ENCODE peak calls at places on chromosomes 2 and 18, in five cellular contexts. B is HepG2, S is A549, I is H1, F is GM12878. E is an unnamed sample.
A peak's percentile ranks its signal among the peaks of the same experiment; 100 is the strongest.

GRCh38 chr2:121832372-121832771 is 76.9 kb downstream of the TSN start:
- DNase-seq in I (no peak), F (no peak), S (no peak), B (no peak), E (no peak)

GRCh38 chr18:11902522-11903292 is 5.4 kb downstream of the MPPE1 start:
- DNase-seq in B (no peak), F (no peak), S (no peak), I (no peak), E (peak; percentile 50)

GRCh38 chr2:241703128-241703604 is 1.3 kb downstream of the ING5 start:
- DNase-seq in S (peak; percentile 29), I (no peak), F (no peak), B (no peak), E (no peak)

GRCh38 chr2:2095360-2096093 is 235.5 kb downstream of the MYT1L start:
- DNase-seq in I (no peak), F (no peak), B (no peak), S (no peak), E (no peak)

GRCh38 chr2:220192994-220193753 is 565.7 kb downstream of the SLC4A3 start:
- DNase-seq in B (no peak), S (peak; percentile 59), F (no peak), I (no peak), E (no peak)

GRCh38 chr2:178268435-178268834 is 74.1 kb downstream of the OSBPL6 start:
- DNase-seq in I (no peak), B (no peak), S (no peak), F (no peak), E (no peak)

GRCh38 chr18:74289137-74289536 is 2.6 kb downstream of the CYB5A start:
- DNase-seq in B (no peak), S (no peak), F (no peak), I (no peak), E (no peak)

GRCh38 chr18:72895548-72895947 is 27.8 kb upstream of the NETO1 start:
- DNase-seq in F (no peak), B (no peak), I (no peak), S (no peak), E (no peak)

GRCh38 chr18:10140928-10141327 is 227.1 kb downstream of the VAPA start:
- DNase-seq in I (no peak), B (peak; percentile 85), F (no peak), S (peak; percentile 70), E (no peak)

GRCh38 chr2:71606244-71606643 is 152.9 kb downstream of the DYSF start:
- DNase-seq in I (no peak), S (no peak), F (no peak), B (no peak), E (peak; percentile 36)

GRCh38 chr2:217510790-217511291 is 492.0 kb downstream of the TNS1 start:
- DNase-seq in F (peak; percentile 27), I (peak; percentile 15), S (peak; percentile 85), B (peak; percentile 69), E (peak; percentile 39)

GRCh38 chr2:101546376-101547058 is 71.6 kb upstream of the RFX8 start:
- DNase-seq in B (no peak), F (no peak), I (no peak), S (no peak), E (no peak)

GRCh38 chr2:27765621-27766286 is 5.8 kb upstream of the MRPL33 start:
- DNase-seq in I (no peak), S (peak; percentile 37), F (no peak), B (no peak), E (peak; percentile 67)

GRCh38 chr2:46915281-46915810 is at the start of gene MCFD2:
- DNase-seq in B (no peak), S (no peak), I (no peak), F (no peak), E (peak; percentile 30)

GRCh38 chr18:21815101-21815500 is 74.5 kb downstream of the MIB1 start:
- DNase-seq in I (no peak), F (no peak), B (no peak), S (no peak), E (no peak)

GRCh38 chr2:237698338-237698694 is 70.9 kb downstream of the LRRFIP1 start:
- DNase-seq in F (no peak), B (no peak), S (no peak), I (no peak), E (no peak)

GRCh38 chr18:903703-904102 is 968 bp upstream of the ADCYAP1 start:
- DNase-seq in F (no peak), B (no peak), S (peak; percentile 24), I (no peak), E (peak; percentile 69)

GRCh38 chr2:96917008-96917575 is 47.2 kb upstream of the SEMA4C start:
- DNase-seq in I (no peak), F (no peak), B (no peak), S (no peak), E (no peak)

DNA sequence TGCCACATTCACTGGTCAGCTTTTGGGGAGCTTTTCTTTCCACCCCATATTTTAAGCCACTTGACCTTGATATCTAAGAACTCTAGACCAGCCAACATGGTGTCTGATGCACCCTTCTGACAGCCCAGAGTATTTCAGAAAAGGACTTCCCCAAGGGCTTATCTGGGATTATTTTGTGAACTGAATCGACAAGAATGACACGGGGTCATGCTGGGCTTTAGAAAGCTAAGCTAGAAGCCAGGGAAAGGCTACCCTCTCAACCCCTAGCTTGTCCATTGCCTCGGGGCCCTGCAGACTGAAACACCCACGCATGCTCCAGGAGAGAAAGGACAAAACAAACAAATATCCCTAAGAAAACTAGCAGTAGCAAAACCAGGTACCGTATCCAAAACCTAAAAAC is 16.0 kb downstream of the SLC4A5 start:
- DNase-seq in I (no peak), S (no peak), B (no peak), F (no peak), E (no peak)
- TF ChIP-seq KDM1A in I (no peak), S (no peak), B (no peak), F (no peak), E (no peak)

GRCh38 chr2:153940511-153940910 is 68.8 kb downstream of the GALNT13 start:
- DNase-seq in S (peak; percentile 7), B (no peak), I (no peak), F (no peak), E (no peak)

GRCh38 chr2:153946036-153946435 is 74.3 kb downstream of the GALNT13 start:
- DNase-seq in B (no peak), S (no peak), F (no peak), I (no peak), E (no peak)

GRCh38 chr2:153939124-153939796 is 67.5 kb downstream of the GALNT13 start:
- DNase-seq in I (no peak), F (no peak), B (no peak), S (peak; percentile 20), E (no peak)

DNA sequence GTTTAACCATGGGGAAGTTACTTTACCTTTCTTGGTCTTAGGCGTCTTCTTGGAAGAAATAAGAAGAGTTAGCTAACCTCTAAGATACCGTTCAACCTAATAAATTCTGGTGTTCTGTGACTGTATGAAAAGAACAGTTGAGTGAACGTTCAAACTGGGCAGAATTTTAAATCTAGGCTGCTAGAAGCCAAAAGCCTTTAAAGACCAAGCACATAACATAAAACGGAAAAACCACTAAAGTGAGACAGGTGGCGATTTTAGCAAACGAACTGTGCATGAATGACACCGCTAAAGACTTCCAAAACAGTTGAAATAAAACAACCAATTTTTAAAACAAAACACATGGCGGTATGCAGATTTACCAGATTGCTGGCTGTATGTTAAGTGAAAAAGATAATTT is 73.1 kb downstream of the GALNT13 start:
- DNase-seq in F (no peak), B (no peak), S (no peak), I (no peak), E (no peak)
- TF ChIP-seq KDM1A in F (no peak), B (no peak), S (no peak), I (no peak), E (no peak)

DNA sequence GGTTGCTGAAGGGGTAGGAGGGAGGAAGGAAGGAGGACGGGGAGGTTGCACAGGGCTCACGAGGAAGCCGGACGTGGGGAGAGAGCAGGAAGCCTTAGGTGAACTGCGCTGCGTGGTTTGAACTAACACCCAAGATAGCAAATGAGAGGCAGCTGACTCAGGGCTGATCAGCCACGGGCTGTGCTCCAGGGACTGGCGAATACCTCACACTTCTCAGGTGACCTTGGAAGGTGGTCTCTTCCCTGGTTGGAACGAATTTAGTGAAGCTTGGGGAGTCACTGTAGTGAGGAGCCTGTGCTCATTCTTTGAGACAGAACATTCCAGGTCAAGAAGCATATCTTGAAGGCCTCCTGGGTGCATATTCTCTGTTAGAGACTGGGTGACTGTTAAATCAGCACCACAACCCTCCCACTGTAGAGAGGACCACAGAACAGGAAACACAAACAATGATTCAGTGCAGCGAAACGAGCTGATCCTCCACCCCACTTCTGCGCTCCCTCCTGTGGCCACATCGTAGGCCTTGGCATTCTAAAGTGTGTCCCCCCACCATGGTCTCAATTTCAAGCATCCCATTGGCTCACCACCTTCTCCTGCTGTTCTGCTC is 33.8 kb downstream of the TOGARAM2 start:
- DNase-seq in S (no peak), B (no peak), I (no peak), F (no peak), E (peak; percentile 9)
- TF ChIP-seq KDM1A in S (no peak), B (no peak), I (no peak), F (no peak), E (no peak)

DNA sequence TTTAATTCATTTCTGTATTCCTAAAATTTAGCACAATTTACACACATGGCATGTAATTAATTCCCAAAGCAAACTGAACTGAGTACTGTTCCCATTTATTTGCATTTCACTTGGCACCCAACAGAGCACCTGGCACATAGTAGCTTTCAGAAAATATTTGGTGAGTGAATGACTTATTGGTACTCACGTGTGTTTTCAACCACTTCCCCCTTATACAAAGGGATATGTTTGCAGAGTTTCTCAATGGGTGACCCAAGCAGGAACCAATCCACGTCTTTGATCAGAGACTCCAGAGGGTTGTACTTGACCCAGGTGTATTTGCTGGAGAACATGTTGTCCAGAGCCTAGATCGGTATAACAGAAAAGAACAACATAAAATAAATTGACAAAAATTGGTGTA is 6.6 kb downstream of the GKN2 start:
- DNase-seq in S (no peak), I (no peak), B (no peak), F (no peak), E (no peak)
- TF ChIP-seq KDM1A in S (no peak), I (no peak), B (no peak), F (no peak), E (no peak)

DNA sequence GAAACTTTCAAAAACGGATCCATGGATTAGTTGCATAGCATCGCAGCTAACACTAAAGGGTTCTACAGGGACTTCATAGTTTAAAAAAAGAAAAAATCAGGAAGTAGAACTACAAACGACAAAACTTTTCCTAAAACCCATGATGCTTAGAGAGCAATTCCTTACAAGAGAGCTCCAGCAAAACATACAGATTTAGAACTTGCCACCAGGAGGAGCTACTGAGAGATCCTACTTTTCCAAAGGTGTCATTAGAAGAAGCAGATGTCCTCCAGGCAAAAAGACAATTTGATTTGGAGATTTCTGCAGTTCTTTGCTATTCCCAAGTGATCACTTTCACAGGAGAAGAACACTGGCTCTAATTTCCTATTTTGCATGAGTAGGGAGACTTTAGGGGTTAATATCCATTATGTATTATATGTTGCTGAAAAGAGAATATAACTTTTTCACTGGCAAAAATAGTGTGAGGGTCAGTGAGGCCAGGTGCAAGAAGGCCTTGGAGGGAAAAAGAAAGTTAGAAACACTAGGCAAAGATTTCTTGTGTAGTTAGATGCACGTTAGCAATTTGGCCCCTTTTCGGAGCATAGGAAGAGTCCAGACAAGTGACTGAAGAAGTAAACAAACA is 436.2 kb downstream of the SUCLG1 start:
- DNase-seq in I (no peak), S (peak; percentile 73), F (no peak), B (peak; percentile 72), E (peak; percentile 50)
- TF ChIP-seq KDM1A in I (no peak), S (no peak), F (no peak), B (no peak), E (no peak)

E was measured in K562.